ENCODE peak calls at places on chromosomes 13 and 19, in eight cellular contexts. V is NAMALWA, N is Peyer's patch, G is lower leg skin, J is coronary artery, B is anterior cingulate cortex, X is A172, R is EL. O is an unnamed sample.

GRCh38 chr19:46351241-46352041 is 4.6 kb downstream of the PPP5C start:
- DNase-seq in B (peak), N (no peak), J (peak), X (peak), G (no peak), V (peak), R (peak), O (no peak)

GRCh38 chr19:16061943-16062342 is 14.4 kb upstream of the TPM4 start:
- DNase-seq in G (no peak), B (no peak), J (no peak), R (no peak), X (no peak), V (no peak), N (no peak), O (no peak)

GRCh38 chr13:27182054-27182453 is 10.4 kb upstream of the USP12 start:
- DNase-seq in J (no peak), V (no peak), G (no peak), X (no peak), B (no peak), R (no peak), N (no peak), O (no peak)

GRCh38 chr13:30998548-30999140 is 66.2 kb downstream of the TEX26 start:
- DNase-seq in R (no peak), X (no peak), V (no peak), G (no peak), N (no peak), J (no peak), B (peak), O (no peak)

GRCh38 chr19:13029893-13030292 is 34.6 kb downstream of the NFIX start:
- DNase-seq in B (peak), J (no peak), R (no peak), V (peak), X (no peak), G (no peak), N (no peak), O (no peak)

GRCh38 chr19:30204721-30205120 is 167.5 kb upstream of the ZNF536 start:
- DNase-seq in R (no peak), G (peak), X (no peak), N (no peak), B (no peak), V (no peak), J (peak), O (peak)

GRCh38 chr19:1221141-1221903 is 15.7 kb downstream of the STK11 start:
- DNase-seq in V (no peak), J (peak), N (peak), G (no peak), R (peak), B (peak), X (peak), O (no peak)

GRCh38 chr13:110396476-110396875 is 89.4 kb downstream of the COL4A2 start:
- DNase-seq in N (no peak), J (no peak), G (no peak), B (no peak), V (no peak), R (no peak), X (peak), O (no peak)

GRCh38 chr13:76338003-76338402 is 548.2 kb downstream of the KCTD12 start:
- DNase-seq in N (no peak), B (no peak), V (no peak), J (no peak), R (no peak), X (no peak), G (no peak), O (no peak)

GRCh38 chr19:23343434-23344010 is 51.7 kb downstream of the ZNF91 start:
- DNase-seq in B (no peak), N (no peak), G (no peak), J (no peak), R (no peak), X (no peak), V (peak), O (no peak)

GRCh38 chr19:5231857-5232503 is 108.6 kb downstream of the PTPRS start:
- DNase-seq in R (no peak), J (no peak), V (peak), X (no peak), N (no peak), B (no peak), G (no peak), O (no peak)

GRCh38 chr19:5099822-5100221 is 130.9 kb downstream of the KDM4B start:
- DNase-seq in J (no peak), X (no peak), R (no peak), V (peak), N (no peak), G (no peak), B (no peak), O (no peak)

GRCh38 chr13:33352520-33352919 is 67.0 kb upstream of the STARD13 start:
- DNase-seq in G (no peak), N (no peak), B (no peak), J (no peak), R (no peak), V (no peak), X (no peak), O (no peak)

GRCh38 chr19:2376784-2377519 is 16.9 kb downstream of the TMPRSS9 start:
- DNase-seq in J (no peak), G (no peak), V (no peak), X (no peak), B (no peak), R (no peak), N (no peak), O (no peak)

GRCh38 chr13:49292742-49293498 is 45.2 kb downstream of the CDADC1 start:
- DNase-seq in G (no peak), B (peak), R (peak), V (no peak), X (no peak), J (no peak), N (no peak), O (no peak)

GRCh38 chr13:53783466-53783865 is 754.9 kb downstream of the OLFM4 start:
- DNase-seq in N (no peak), X (no peak), G (no peak), V (no peak), R (no peak), B (no peak), J (no peak), O (no peak)

O was measured in mesenteric fat pad.